ENCODE peak calls at places on chromosomes 2 and 18, in eight cellular contexts. J, T, G, U, N, Z, E and I are unnamed samples.
A peak's percentile ranks its signal among the peaks of the same experiment; 100 is the strongest.

GRCh38 chr2:219987830-219988229 is 360.4 kb downstream of the SLC4A3 start:
- DNase-seq in J (peak; percentile 93), N (no peak), G (peak; percentile 67), U (peak; percentile 34), E (peak; percentile 58), Z (peak; percentile 97), T (peak; percentile 45), I (peak; percentile 96)

GRCh38 chr2:26245231-26245732 is 543 bp downstream of the HADHB start:
- DNase-seq in T (peak; percentile 49), J (peak; percentile 28), E (peak; percentile 88), Z (peak; percentile 24), U (no peak), G (peak; percentile 32), N (peak; percentile 17), I (peak; percentile 31)

GRCh38 chr2:100416939-100417744 is at the start of gene CHST10:
- DNase-seq in T (peak; percentile 92), N (peak; percentile 6), Z (peak; percentile 16), J (peak; percentile 28), U (peak; percentile 72), E (peak; percentile 83), G (peak; percentile 60), I (peak; percentile 28)

GRCh38 chr2:43402002-43402401 is 175.6 kb upstream of the ZFP36L2 start:
- DNase-seq in G (no peak), E (no peak), T (no peak), Z (no peak), U (no peak), J (no peak), N (no peak), I (no peak)

GRCh38 chr2:192675640-192676039 is 480.9 kb upstream of the TMEFF2 start:
- DNase-seq in T (no peak), N (no peak), U (no peak), G (no peak), E (no peak), J (no peak), Z (no peak), I (peak; percentile 8)

GRCh38 chr18:63970803-63971191 is 916 bp downstream of the SERPINB8 start:
- DNase-seq in U (peak; percentile 58), G (peak; percentile 57), Z (no peak), N (no peak), T (peak; percentile 75), E (no peak), J (peak; percentile 21), I (peak; percentile 26)

GRCh38 chr2:239267411-239267941 is 133.3 kb downstream of the HDAC4 start:
- DNase-seq in N (peak; percentile 85), U (peak; percentile 90), J (peak; percentile 80), T (peak; percentile 84), G (peak; percentile 85), Z (peak; percentile 80), E (peak; percentile 4), I (peak; percentile 85)

GRCh38 chr2:1493361-1494126 is 80.3 kb downstream of the TPO start:
- DNase-seq in N (no peak), E (no peak), G (no peak), T (no peak), Z (no peak), U (no peak), J (no peak), I (no peak)

GRCh38 chr2:152611458-152612231 is 105.6 kb downstream of the PRPF40A start:
- DNase-seq in T (peak; percentile 79), Z (peak; percentile 63), J (peak; percentile 80), U (peak; percentile 53), G (peak; percentile 91), N (no peak), E (no peak), I (peak; percentile 56)

GRCh38 chr2:54258171-54258570 is 2.1 kb upstream of the TSPYL6 start:
- DNase-seq in U (no peak), Z (peak; percentile 65), J (peak; percentile 49), T (no peak), G (peak; percentile 51), E (no peak), N (no peak), I (no peak)

GRCh38 chr18:22001912-22002487 is 167.4 kb upstream of the GATA6 start:
- DNase-seq in U (no peak), G (no peak), N (no peak), E (no peak), J (no peak), T (no peak), Z (no peak), I (no peak)

GRCh38 chr2:97742381-97742847 is 29.0 kb downstream of the ZAP70 start:
- DNase-seq in N (no peak), U (peak; percentile 62), J (no peak), T (no peak), G (no peak), Z (no peak), E (no peak), I (peak; percentile 62)

GRCh38 chr2:46719499-46719898 is 196.1 kb downstream of the MCFD2 start:
- DNase-seq in G (peak; percentile 53), T (no peak), N (no peak), J (peak; percentile 91), U (no peak), Z (peak; percentile 63), E (no peak), I (peak; percentile 36)

GRCh38 chr2:219451626-219452360 is 17.1 kb downstream of the SPEG start:
- DNase-seq in T (no peak), U (peak; percentile 29), E (no peak), N (no peak), J (peak; percentile 18), G (peak; percentile 41), Z (no peak), I (peak; percentile 59)

GRCh38 chr2:205682239-205683021 is at the start of gene NRP2:
- DNase-seq in J (peak; percentile 89), G (peak; percentile 85), E (peak; percentile 96), Z (peak; percentile 86), T (peak; percentile 88), N (no peak), U (peak; percentile 92), I (peak; percentile 58)

GRCh38 chr2:57892920-57893319 is 153.7 kb upstream of the VRK2 start:
- DNase-seq in U (no peak), G (no peak), J (no peak), T (no peak), E (no peak), Z (no peak), N (no peak), I (no peak)

GRCh38 chr2:96305979-96306308 is 598 bp upstream of the SNRNP200 start:
- DNase-seq in T (no peak), Z (no peak), U (no peak), N (no peak), G (no peak), E (peak; percentile 32), J (no peak), I (no peak)

GRCh38 chr2:240929364-240930095 is 23.4 kb downstream of the CROCC2 start:
- DNase-seq in Z (no peak), E (no peak), G (no peak), T (no peak), U (no peak), N (no peak), J (no peak), I (no peak)

GRCh38 chr2:70248810-70249438 is 496 bp upstream of the TIA1 start:
- DNase-seq in J (no peak), U (no peak), G (peak; percentile 27), T (no peak), N (peak; percentile 71), E (peak; percentile 97), Z (peak; percentile 83), I (no peak)

GRCh38 chr2:48107326-48107925 is 201.1 kb upstream of the FBXO11 start:
- DNase-seq in Z (peak; percentile 70), G (peak; percentile 76), T (peak; percentile 60), E (peak; percentile 15), J (peak; percentile 77), N (no peak), U (peak; percentile 91), I (peak; percentile 76)

GRCh38 chr2:105790467-105791118 is 45.9 kb downstream of the NCK2 start:
- DNase-seq in G (no peak), N (no peak), Z (no peak), U (no peak), T (no peak), E (no peak), J (no peak), I (peak; percentile 36)

GRCh38 chr18:54532222-54532621 is 58.8 kb upstream of the DYNAP start:
- DNase-seq in N (no peak), U (no peak), T (no peak), Z (no peak), E (no peak), J (no peak), G (no peak), I (no peak)

GRCh38 chr18:75322206-75322605 is 105.3 kb downstream of the SMIM21 start:
- DNase-seq in G (no peak), J (no peak), N (no peak), Z (no peak), E (no peak), T (no peak), U (no peak), I (no peak)

GRCh38 chr18:46555724-46556123 is 101.3 kb downstream of the LOXHD1 start:
- DNase-seq in U (peak; percentile 15), N (no peak), Z (no peak), E (peak; percentile 64), G (peak; percentile 2), J (peak; percentile 3), T (peak; percentile 32), I (no peak)

GRCh38 chr2:70854416-70854815 is 18.8 kb upstream of the CD207 start:
- DNase-seq in U (no peak), T (no peak), J (no peak), E (no peak), G (no peak), Z (no peak), N (no peak), I (no peak)

GRCh38 chr2:73238976-73239375 is 4.9 kb downstream of the CCT7 start:
- DNase-seq in N (no peak), E (no peak), Z (no peak), G (no peak), U (no peak), T (no peak), J (no peak), I (no peak)

GRCh38 chr2:161208527-161209139 is 48.4 kb downstream of the TANK start:
- DNase-seq in N (no peak), T (peak; percentile 41), E (no peak), G (peak; percentile 67), U (peak; percentile 71), Z (peak; percentile 86), J (peak; percentile 92), I (peak; percentile 81)

GRCh38 chr18:56748698-56749268 is 97.6 kb downstream of the WDR7 start:
- DNase-seq in U (peak; percentile 2), Z (peak; percentile 16), T (peak; percentile 57), N (no peak), J (peak; percentile 57), E (peak; percentile 70), G (peak; percentile 65), I (peak; percentile 8)

GRCh38 chr2:26456701-26457224 is 21.2 kb downstream of the OTOF start:
- DNase-seq in E (no peak), G (no peak), N (no peak), Z (no peak), U (no peak), T (no peak), J (no peak), I (no peak)

GRCh38 chr2:157261199-157261782 is 3.8 kb downstream of the GALNT5 start:
- DNase-seq in E (no peak), J (peak; percentile 75), N (no peak), T (peak; percentile 64), G (peak; percentile 46), Z (peak; percentile 52), U (peak; percentile 49), I (peak; percentile 84)